ENCODE peak calls at places on chromosomes 4 and X, in eight cellular contexts. D is K562, R is NB4, E is A549, S is ovary, J is esophagus muscularis mucosa, O is uterus, L is H54. M is an unnamed sample.

GRCh38 chr4:20844311-20844710 is 144.1 kb downstream of the PACRGL start:
- DNase-seq in J (no peak), E (no peak), L (no peak), S (no peak), R (no peak), O (no peak), D (no peak), M (no peak)

GRCh38 chrX:41382699-41383645 is 49.0 kb downstream of the DDX3X start:
- DNase-seq in S (no peak), L (no peak), O (no peak), J (no peak), R (peak), E (no peak), D (peak), M (no peak)

GRCh38 chrX:145803508-145803907 is 14.1 kb upstream of the SLITRK2 start:
- DNase-seq in O (no peak), J (no peak), S (no peak), E (no peak), R (no peak), L (no peak), D (no peak), M (no peak)

GRCh38 chrX:17559728-17560379 is 177.4 kb upstream of the SCML1 start:
- DNase-seq in R (no peak), S (no peak), E (peak), L (peak), D (no peak), O (no peak), J (no peak), M (peak)

GRCh38 chrX:45847966-45848365 is 647.3 kb upstream of the DIPK2B start:
- DNase-seq in O (no peak), R (no peak), D (no peak), J (no peak), L (no peak), E (no peak), S (no peak), M (no peak)

GRCh38 chr4:95161781-95162469 is 386.8 kb downstream of the UNC5C start:
- DNase-seq in O (no peak), E (no peak), L (no peak), S (no peak), J (no peak), D (no peak), R (no peak), M (no peak)

GRCh38 chr4:177006331-177006730 is 213.6 kb upstream of the VEGFC start:
- DNase-seq in R (no peak), D (no peak), E (no peak), S (no peak), O (no peak), L (no peak), J (no peak), M (no peak)

GRCh38 chr4:11746734-11747133 is 318.0 kb upstream of the HS3ST1 start:
- DNase-seq in L (no peak), D (no peak), E (no peak), J (no peak), S (no peak), O (no peak), R (no peak), M (no peak)

GRCh38 chr4:25977397-25978170 is 63.6 kb downstream of the SMIM20 start:
- DNase-seq in R (no peak), O (no peak), E (no peak), D (no peak), S (no peak), J (no peak), L (no peak), M (no peak)

GRCh38 chr4:123667991-123668390 is 271.4 kb downstream of the SPRY1 start:
- DNase-seq in R (no peak), D (no peak), J (no peak), L (no peak), O (no peak), S (no peak), E (no peak), M (no peak)

GRCh38 chrX:108415891-108416290 is 22.3 kb downstream of the COL4A6 start:
- DNase-seq in L (no peak), J (no peak), S (no peak), D (no peak), R (no peak), O (no peak), E (no peak), M (no peak)

GRCh38 chr4:40055379-40055872 is 1.2 kb upstream of the N4BP2 start:
- DNase-seq in O (no peak), L (no peak), S (no peak), J (no peak), R (peak), E (no peak), D (peak), M (no peak)

GRCh38 chr4:40672528-40673522 is 43.2 kb upstream of the RBM47 start:
- DNase-seq in R (peak), D (peak), J (no peak), E (peak), L (peak), S (no peak), O (no peak), M (no peak)

GRCh38 chr4:99586747-99587146 is 12.1 kb downstream of the MTTP start:
- DNase-seq in E (no peak), S (no peak), O (no peak), R (no peak), J (no peak), D (no peak), L (no peak), M (no peak)

GRCh38 chr4:138308421-138308820 is 66.3 kb upstream of the SLC7A11 start:
- DNase-seq in S (no peak), D (no peak), J (no peak), R (no peak), O (no peak), E (no peak), L (peak), M (no peak)

GRCh38 chrX:105876658-105877057 is 54.3 kb downstream of the NRK start:
- DNase-seq in J (no peak), E (no peak), D (peak), S (no peak), O (no peak), L (no peak), R (peak), M (no peak)

GRCh38 chrX:86149089-86149488 is 838 bp downstream of the DACH2 start:
- DNase-seq in D (no peak), E (no peak), L (no peak), R (no peak), J (no peak), O (no peak), S (no peak), M (no peak)

GRCh38 chrX:86148594-86148993 is 343 bp downstream of the DACH2 start:
- DNase-seq in O (no peak), S (no peak), J (no peak), E (no peak), R (no peak), D (no peak), L (no peak), M (no peak)

GRCh38 chrX:86146102-86146501 is 2.1 kb upstream of the DACH2 start:
- DNase-seq in E (no peak), S (no peak), D (no peak), J (no peak), L (no peak), O (no peak), R (no peak), M (no peak)

GRCh38 chrX:86148024-86148511 is at the start of gene DACH2:
- DNase-seq in L (no peak), S (peak), D (peak), J (no peak), R (no peak), O (peak), E (peak), M (peak)
- TF ChIP-seq POLR2A in L (no peak), S (no peak), D (no peak), J (no peak), R (no peak), O (peak), E (no peak), M (no peak)

DNA sequence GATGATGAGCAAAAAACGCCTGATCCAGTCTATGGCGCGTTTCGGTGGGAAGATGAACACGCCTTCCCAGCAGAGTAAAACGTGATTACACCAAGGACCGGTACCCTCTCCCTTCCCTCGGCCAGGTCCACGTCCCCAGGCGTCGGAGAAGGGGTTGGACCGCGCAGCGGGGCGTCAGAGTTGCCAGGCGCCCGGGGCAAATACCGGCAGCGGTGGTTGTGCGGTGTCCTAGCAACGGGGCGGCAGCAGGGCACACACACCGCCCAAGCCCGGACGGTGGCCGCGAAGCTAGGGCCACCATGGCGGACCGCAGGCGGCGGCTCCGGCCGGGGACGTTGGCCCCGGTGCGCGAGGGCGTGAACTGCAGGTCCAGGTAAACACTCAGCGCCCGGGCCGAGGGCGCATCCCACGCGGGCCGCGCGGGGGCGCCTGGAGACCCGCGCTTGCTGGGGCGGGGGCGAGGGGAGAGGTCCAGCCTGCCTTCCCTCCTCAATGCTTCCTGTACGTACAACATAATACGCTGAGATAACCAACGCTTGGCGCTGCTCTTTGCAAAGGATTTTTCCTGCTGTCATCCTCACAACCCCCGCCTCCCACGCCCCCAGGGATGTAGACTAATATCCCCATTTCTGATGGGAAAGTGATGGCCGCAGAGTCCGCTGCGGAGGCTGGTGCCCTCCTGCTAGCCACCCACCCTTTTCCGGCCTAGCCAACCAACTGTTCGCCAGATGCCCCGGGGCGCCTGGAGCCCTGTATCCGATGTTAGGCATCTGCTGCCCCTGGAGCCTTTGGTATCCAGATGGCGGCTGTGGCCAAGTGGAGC is at the start of gene FAM47E:
- DNase-seq in O (peak), L (no peak), E (peak), D (peak), R (peak), S (peak), J (no peak), M (peak)
- TF ChIP-seq POLR2A in O (no peak), L (peak), E (no peak), D (no peak), R (no peak), S (no peak), J (no peak), M (no peak)

GRCh38 chr4:2799971-2800690 is 7.2 kb downstream of the SH3BP2 start:
- DNase-seq in E (no peak), O (no peak), R (peak), L (no peak), D (no peak), S (peak), J (no peak), M (no peak)

GRCh38 chr4:2797545-2798305 is 4.8 kb downstream of the SH3BP2 start:
- DNase-seq in O (no peak), S (peak), D (no peak), R (peak), J (no peak), E (no peak), L (no peak), M (peak)

GRCh38 chr4:2799444-2799911 is 6.6 kb downstream of the SH3BP2 start:
- DNase-seq in S (peak), E (no peak), J (no peak), O (peak), L (no peak), R (peak), D (no peak), M (no peak)

GRCh38 chr4:2797188-2797544 is 4.3 kb downstream of the SH3BP2 start:
- DNase-seq in S (peak), J (no peak), O (no peak), E (no peak), D (no peak), L (no peak), R (no peak), M (peak)

GRCh38 chr4:2798399-2799301 is 5.8 kb downstream of the SH3BP2 start:
- DNase-seq in O (peak), S (peak), J (no peak), D (no peak), E (no peak), R (peak), L (no peak), M (peak)
- TF ChIP-seq POLR2A in O (no peak), S (no peak), J (no peak), D (no peak), E (no peak), R (no peak), L (no peak), M (no peak)

DNA sequence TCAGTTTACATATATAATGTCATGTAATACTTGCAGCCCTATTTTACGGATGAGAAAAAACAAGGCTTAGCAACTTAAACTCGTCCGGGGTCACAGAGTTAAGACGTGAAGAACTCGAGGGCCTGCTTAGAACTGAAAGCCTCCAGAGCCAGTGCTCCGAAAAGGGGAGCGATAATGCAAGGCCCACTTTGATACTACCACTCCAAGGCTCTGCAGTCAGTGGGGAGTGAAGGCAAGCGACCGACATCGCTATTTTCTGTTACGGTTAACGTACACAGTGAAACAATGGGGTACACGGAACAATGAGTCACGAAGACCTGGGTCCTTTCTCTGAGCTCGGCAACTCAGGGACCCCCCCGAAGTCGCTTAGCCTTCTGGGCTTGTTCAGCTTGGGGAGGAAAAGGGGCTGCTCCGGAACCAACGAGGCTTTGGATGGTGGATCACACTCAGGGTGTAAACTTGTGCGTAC is 957 bp downstream of the PPA2 start:
- DNase-seq in E (no peak), D (no peak), S (peak), R (no peak), L (peak), O (no peak), J (no peak), M (no peak)
- TF ChIP-seq POLR2A in E (no peak), D (no peak), S (no peak), R (no peak), L (no peak), O (no peak), J (no peak), M (no peak)

DNA sequence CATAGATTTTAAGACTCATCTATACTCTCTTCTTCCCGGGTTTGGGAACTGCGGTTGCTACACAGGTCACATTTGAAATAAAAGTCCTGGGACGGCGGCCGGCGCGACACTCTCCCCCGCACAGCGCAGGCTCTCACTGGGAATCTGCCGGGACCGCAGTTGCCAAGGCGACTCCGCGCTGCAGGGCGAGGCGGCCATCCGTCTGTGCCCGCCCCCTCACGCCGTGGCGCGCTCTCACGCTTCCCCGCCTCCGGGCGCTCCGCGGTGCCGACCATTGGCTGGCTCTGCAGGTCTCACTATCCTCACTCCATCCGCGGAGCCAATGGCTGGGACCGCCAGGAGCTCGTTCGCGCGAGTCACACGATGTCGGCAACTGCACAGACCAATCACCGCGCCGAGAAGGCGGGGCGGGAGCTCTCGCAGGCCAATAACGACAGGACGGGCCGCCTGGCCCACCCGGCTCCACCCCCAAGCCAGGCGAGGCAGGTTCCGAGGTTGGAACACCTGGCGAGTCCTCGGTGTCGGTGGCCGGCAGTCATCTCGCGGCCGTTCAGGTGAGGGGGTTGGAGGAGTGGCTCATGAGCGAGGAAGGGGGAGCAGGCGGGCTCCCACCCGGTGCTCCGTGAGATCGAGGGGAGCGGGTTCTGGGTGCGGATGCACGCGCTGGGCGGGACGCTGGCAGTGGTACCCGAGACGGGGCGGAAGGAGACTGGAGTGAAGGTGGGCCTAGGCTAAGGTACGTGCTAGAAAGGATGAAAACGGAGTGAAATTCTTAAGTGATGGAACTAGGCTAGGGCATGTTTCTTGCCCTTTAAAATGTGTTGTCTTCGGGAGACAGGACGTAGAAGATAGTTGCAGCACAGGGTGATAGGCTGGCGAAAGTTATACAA is at the start of gene MSMO1:
- DNase-seq in R (peak), S (peak), J (peak), D (peak), L (peak), E (peak), O (peak), M (peak)
- TF ChIP-seq POLR2A in R (peak), S (peak), J (no peak), D (peak), L (peak), E (peak), O (peak), M (peak)

DNA sequence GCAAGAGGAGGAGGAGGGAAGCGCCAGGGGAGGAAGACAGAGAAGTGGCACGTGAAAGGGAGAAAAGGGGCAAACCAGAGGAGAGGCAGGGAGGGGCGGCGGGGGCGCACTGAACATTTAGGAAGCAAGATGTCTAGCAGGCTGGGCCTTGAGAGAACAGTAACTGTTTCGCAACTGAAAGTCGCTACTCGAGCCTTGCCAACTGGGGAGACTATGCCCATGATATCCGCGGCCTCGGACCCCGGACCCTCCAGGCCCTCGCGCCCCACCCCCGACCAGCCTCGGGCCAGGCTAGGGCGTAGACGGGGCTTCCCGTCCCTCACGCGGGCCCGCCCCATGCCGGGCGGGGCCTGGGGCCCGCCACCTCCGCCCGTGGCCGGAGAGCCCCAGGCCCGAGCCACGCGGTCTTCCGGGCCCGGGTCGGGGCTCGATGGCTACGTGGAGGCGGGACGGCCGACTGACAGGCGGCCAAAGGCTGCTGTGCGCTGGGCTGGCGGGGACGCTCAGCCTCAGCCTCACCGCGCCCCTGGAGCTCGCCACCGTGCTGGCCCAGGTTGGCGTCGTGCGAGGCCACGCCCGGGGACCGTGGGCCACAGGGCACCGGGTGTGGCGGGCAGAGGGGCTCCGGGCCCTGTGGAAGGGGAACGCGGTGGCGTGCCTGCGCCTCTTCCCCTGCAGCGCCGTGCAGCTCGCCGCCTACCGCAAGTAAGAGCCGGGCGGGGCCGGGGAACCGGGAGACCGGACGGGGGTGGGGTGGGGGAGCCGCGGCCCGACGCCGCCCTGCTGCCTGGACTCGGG is at the start of gene SLC25A43:
- DNase-seq in O (peak), R (peak), S (peak), J (no peak), D (peak), L (peak), E (peak), M (peak)
- TF ChIP-seq POLR2A in O (no peak), R (no peak), S (no peak), J (no peak), D (peak), L (peak), E (peak), M (no peak)

GRCh38 chr4:6893449-6894085 is 16.1 kb upstream of the TBC1D14 start:
- DNase-seq in J (no peak), L (no peak), E (peak), D (peak), R (peak), O (no peak), S (no peak), M (peak)
- TF ChIP-seq POLR2A in J (no peak), L (no peak), E (no peak), D (no peak), R (no peak), O (no peak), S (no peak), M (no peak)